ENCODE peak calls at places on chromosomes 16 and 17, in nine cellular contexts. C, V, D, X, T, G, U, B and I are unnamed samples.

GRCh38 chr16:85733155-85733838 is 17.6 kb downstream of the C16orf74 start:
- DNase-seq in C (no peak), V (no peak), D (no peak), X (peak), T (no peak), G (no peak), U (no peak), B (no peak), I (no peak)

GRCh38 chr17:76191891-76192290 is 48.4 kb downstream of the RNF157 start:
- DNase-seq in C (no peak), V (no peak), D (no peak), X (no peak), T (no peak), G (no peak), U (no peak), B (no peak), I (no peak)

GRCh38 chr16:18948372-18949020 is 22.3 kb upstream of the SMG1 start:
- DNase-seq in C (no peak), V (no peak), D (no peak), X (no peak), T (no peak), G (no peak), U (no peak), B (no peak), I (no peak)

GRCh38 chr17:58083491-58084316 is 485 bp downstream of the DYNLL2 start:
- DNase-seq in C (peak), V (peak), D (peak), X (peak), T (peak), G (peak), U (peak), B (no peak), I (peak)

GRCh38 chr17:61307905-61308886 is 91.4 kb upstream of the TBX2 start:
- DNase-seq in C (no peak), V (no peak), D (peak), X (peak), T (no peak), G (no peak), U (no peak), B (no peak), I (no peak)

GRCh38 chr17:40076595-40076994 is 13.8 kb downstream of the THRA start:
- DNase-seq in C (no peak), V (no peak), D (no peak), X (no peak), T (no peak), G (no peak), U (no peak), B (no peak), I (no peak)

GRCh38 chr16:77424841-77425604 is 9.8 kb downstream of the ADAMTS18 start:
- DNase-seq in C (no peak), V (no peak), D (no peak), X (no peak), T (no peak), G (no peak), U (no peak), B (no peak), I (no peak)

GRCh38 chr16:78505544-78506371 is 406.3 kb downstream of the WWOX start:
- DNase-seq in C (peak), V (peak), D (no peak), X (no peak), T (peak), G (no peak), U (peak), B (no peak), I (peak)

GRCh38 chr17:8791910-8792270 is 7.3 kb downstream of the MFSD6L start:
- DNase-seq in C (no peak), V (no peak), D (peak), X (peak), T (no peak), G (no peak), U (no peak), B (no peak), I (peak)

GRCh38 chr17:59372138-59372751 is 40.8 kb downstream of the YPEL2 start:
- DNase-seq in C (peak), V (peak), D (peak), X (no peak), T (no peak), G (no peak), U (peak), B (no peak), I (peak)

GRCh38 chr17:47898246-47898645 is 2.2 kb downstream of the SP2 start:
- DNase-seq in C (no peak), V (no peak), D (no peak), X (no peak), T (no peak), G (no peak), U (no peak), B (no peak), I (no peak)

GRCh38 chr16:59878479-59878878 is 1144.4 kb upstream of the GOT2 start:
- DNase-seq in C (peak), V (no peak), D (peak), X (peak), T (no peak), G (no peak), U (no peak), B (no peak), I (peak)

GRCh38 chr17:57948555-57949420 is 6.4 kb downstream of the CUEDC1 start:
- DNase-seq in C (no peak), V (peak), D (peak), X (peak), T (no peak), G (no peak), U (no peak), B (no peak), I (peak)

GRCh38 chr16:30724641-30725464 is 23.4 kb upstream of the PHKG2 start:
- DNase-seq in C (no peak), V (peak), D (no peak), X (no peak), T (peak), G (peak), U (no peak), B (no peak), I (no peak)

GRCh38 chr17:77556408-77557068 is 402.0 kb upstream of the TNRC6C start:
- DNase-seq in C (no peak), V (no peak), D (no peak), X (no peak), T (peak), G (no peak), U (no peak), B (no peak), I (no peak)

GRCh38 chr16:69106491-69107291 is 1.2 kb downstream of the HAS3 start:
- DNase-seq in C (no peak), V (no peak), D (no peak), X (no peak), T (no peak), G (peak), U (no peak), B (no peak), I (no peak)

GRCh38 chr17:81167638-81168037 is 1.6 kb upstream of the AATK start:
- DNase-seq in C (no peak), V (no peak), D (no peak), X (no peak), T (no peak), G (no peak), U (no peak), B (no peak), I (no peak)

GRCh38 chr17:14427914-14428639 is 127.2 kb downstream of the HS3ST3B1 start:
- DNase-seq in C (no peak), V (no peak), D (no peak), X (no peak), T (no peak), G (peak), U (no peak), B (no peak), I (no peak)

GRCh38 chr17:66443601-66444000 is 141.2 kb downstream of the PRKCA start:
- DNase-seq in C (no peak), V (no peak), D (no peak), X (no peak), T (no peak), G (no peak), U (peak), B (no peak), I (no peak)

GRCh38 chr16:86669937-86670772 is 91.8 kb downstream of the FOXL1 start:
- DNase-seq in C (no peak), V (no peak), D (peak), X (no peak), T (peak), G (no peak), U (no peak), B (no peak), I (no peak)

GRCh38 chr17:28097254-28097653 is 54.8 kb downstream of the NLK start:
- DNase-seq in C (no peak), V (no peak), D (no peak), X (no peak), T (no peak), G (no peak), U (no peak), B (no peak), I (no peak)

GRCh38 chr16:67628216-67628615 is 16.7 kb upstream of the CARMIL2 start:
- DNase-seq in C (no peak), V (no peak), D (no peak), X (no peak), T (no peak), G (no peak), U (no peak), B (no peak), I (no peak)

GRCh38 chr17:74513987-74514631 is 17.2 kb downstream of the CD300LB start:
- DNase-seq in C (peak), V (no peak), D (peak), X (peak), T (no peak), G (no peak), U (peak), B (no peak), I (no peak)

GRCh38 chr16:29806096-29806579 is at the start of gene MAZ:
- DNase-seq in C (no peak), V (no peak), D (peak), X (peak), T (no peak), G (peak), U (no peak), B (no peak), I (no peak)

GRCh38 chr16:50538411-50539052 is 9.7 kb upstream of the NKD1 start:
- DNase-seq in C (no peak), V (no peak), D (no peak), X (no peak), T (no peak), G (peak), U (no peak), B (no peak), I (no peak)

GRCh38 chr16:85142771-85143211 is 30.5 kb upstream of the CIBAR2 start:
- DNase-seq in C (no peak), V (no peak), D (no peak), X (no peak), T (no peak), G (no peak), U (no peak), B (no peak), I (no peak)

DNA sequence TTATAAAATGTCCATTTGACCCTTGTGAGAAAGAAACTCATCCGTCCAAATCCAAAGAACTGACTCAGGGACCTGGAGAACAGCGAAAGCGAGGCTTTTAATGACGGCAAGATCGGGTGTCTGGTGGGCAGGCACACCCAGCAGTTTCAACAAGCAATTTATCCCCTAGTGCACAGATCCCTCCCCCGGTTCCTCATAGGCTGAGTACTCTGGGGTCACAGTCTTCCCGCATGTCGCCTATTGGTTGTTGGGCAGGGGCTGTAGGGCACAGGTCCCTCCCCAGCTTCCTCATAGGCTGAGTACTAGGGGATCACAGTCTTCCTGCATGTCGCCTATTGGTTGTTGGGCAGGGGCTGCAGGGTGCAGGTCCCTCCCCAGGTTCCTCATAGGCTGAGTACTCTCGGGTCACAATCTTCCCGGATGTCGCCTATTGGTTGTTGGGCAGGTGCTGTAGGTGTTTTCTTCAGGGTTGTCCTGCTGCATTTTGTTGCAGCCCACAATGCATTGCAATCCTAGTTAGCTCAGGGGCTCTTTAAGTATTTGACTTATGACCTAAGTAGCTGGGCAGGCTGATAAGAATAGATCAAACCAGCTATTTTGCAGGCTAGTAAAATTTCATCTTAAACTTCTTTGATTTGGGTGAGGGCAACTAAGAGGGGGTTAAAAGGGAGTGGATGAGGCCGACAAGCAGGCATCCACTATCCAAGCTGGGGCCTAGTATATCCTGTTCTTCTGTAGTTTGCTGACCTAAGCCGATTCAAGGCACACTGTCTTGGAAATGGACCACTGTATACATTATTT is 3.6 kb upstream of the UTS2R start:
- DNase-seq in C (no peak), V (no peak), D (peak), X (peak), T (no peak), G (no peak), U (no peak), B (no peak), I (no peak)
- TF ChIP-seq POLR2A in C (no peak), V (no peak), D (no peak), X (no peak), T (no peak), G (no peak), U (no peak), B (no peak), I (no peak)

GRCh38 chr16:89506791-89507191 is 1.4 kb upstream of the SPG7 start:
- DNase-seq in C (no peak), V (no peak), D (no peak), X (no peak), T (no peak), G (no peak), U (no peak), B (no peak), I (no peak)

GRCh38 chr16:89506113-89506504 is 2.1 kb upstream of the SPG7 start:
- DNase-seq in C (peak), V (no peak), D (no peak), X (no peak), T (no peak), G (no peak), U (no peak), B (no peak), I (no peak)

GRCh38 chr16:89507219-89507833 is 877 bp upstream of the SPG7 start:
- DNase-seq in C (peak), V (no peak), D (no peak), X (no peak), T (no peak), G (no peak), U (no peak), B (no peak), I (no peak)

GRCh38 chr16:89504061-89504460 is 4.1 kb upstream of the SPG7 start:
- DNase-seq in C (no peak), V (no peak), D (no peak), X (no peak), T (no peak), G (no peak), U (peak), B (no peak), I (no peak)

GRCh38 chr16:89505204-89506112 is 2.7 kb upstream of the SPG7 start:
- DNase-seq in C (peak), V (peak), D (peak), X (peak), T (peak), G (peak), U (peak), B (peak), I (peak)
- TF ChIP-seq POLR2A in C (no peak), V (no peak), D (peak), X (peak), T (peak), G (no peak), U (no peak), B (peak), I (peak)

GRCh38 chr17:41959336-41960095 is 7.1 kb upstream of the CNP start:
- DNase-seq in C (no peak), V (no peak), D (peak), X (peak), T (no peak), G (no peak), U (no peak), B (no peak), I (peak)

GRCh38 chr17:41957869-41958231 is 8.7 kb upstream of the CNP start:
- DNase-seq in C (no peak), V (no peak), D (no peak), X (no peak), T (no peak), G (no peak), U (no peak), B (no peak), I (no peak)

GRCh38 chr17:41957058-41957868 is 9.3 kb upstream of the CNP start:
- DNase-seq in C (no peak), V (no peak), D (peak), X (no peak), T (no peak), G (no peak), U (no peak), B (no peak), I (peak)

GRCh38 chr17:41956522-41956921 is 10.1 kb upstream of the CNP start:
- DNase-seq in C (no peak), V (no peak), D (no peak), X (no peak), T (no peak), G (no peak), U (no peak), B (no peak), I (no peak)

DNA sequence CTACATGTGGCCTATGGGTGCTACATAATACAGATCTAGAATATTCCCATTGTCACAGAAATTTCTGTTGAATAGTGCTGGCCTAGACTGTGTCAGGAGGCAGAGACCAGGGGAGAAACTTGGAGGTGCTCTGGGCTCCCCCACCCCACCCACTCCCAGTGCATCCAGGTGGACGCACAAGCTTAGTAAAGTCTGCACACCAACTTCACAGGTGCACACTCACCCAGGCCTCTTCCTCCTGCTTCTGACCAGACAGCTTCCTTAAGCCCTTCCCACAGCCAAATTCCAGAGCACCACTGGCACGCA is 7.6 kb upstream of the CNP start:
- DNase-seq in C (no peak), V (no peak), D (peak), X (no peak), T (no peak), G (no peak), U (no peak), B (no peak), I (no peak)
- TF ChIP-seq POLR2A in C (no peak), V (no peak), D (no peak), X (no peak), T (no peak), G (no peak), U (no peak), B (no peak), I (no peak)

GRCh38 chr17:49195746-49196145 is 14.6 kb downstream of the GNGT2 start:
- DNase-seq in C (no peak), V (no peak), D (no peak), X (no peak), T (no peak), G (no peak), U (no peak), B (no peak), I (no peak)

GRCh38 chr17:49191917-49192741 is 18.2 kb downstream of the GNGT2 start:
- DNase-seq in C (peak), V (peak), D (peak), X (peak), T (peak), G (peak), U (peak), B (no peak), I (peak)

GRCh38 chr17:49191407-49191916 is 18.9 kb downstream of the GNGT2 start:
- DNase-seq in C (no peak), V (no peak), D (no peak), X (no peak), T (no peak), G (no peak), U (no peak), B (no peak), I (no peak)

GRCh38 chr17:49194297-49194607 is 16.1 kb downstream of the GNGT2 start:
- DNase-seq in C (no peak), V (no peak), D (no peak), X (no peak), T (no peak), G (no peak), U (no peak), B (no peak), I (no peak)

DNA sequence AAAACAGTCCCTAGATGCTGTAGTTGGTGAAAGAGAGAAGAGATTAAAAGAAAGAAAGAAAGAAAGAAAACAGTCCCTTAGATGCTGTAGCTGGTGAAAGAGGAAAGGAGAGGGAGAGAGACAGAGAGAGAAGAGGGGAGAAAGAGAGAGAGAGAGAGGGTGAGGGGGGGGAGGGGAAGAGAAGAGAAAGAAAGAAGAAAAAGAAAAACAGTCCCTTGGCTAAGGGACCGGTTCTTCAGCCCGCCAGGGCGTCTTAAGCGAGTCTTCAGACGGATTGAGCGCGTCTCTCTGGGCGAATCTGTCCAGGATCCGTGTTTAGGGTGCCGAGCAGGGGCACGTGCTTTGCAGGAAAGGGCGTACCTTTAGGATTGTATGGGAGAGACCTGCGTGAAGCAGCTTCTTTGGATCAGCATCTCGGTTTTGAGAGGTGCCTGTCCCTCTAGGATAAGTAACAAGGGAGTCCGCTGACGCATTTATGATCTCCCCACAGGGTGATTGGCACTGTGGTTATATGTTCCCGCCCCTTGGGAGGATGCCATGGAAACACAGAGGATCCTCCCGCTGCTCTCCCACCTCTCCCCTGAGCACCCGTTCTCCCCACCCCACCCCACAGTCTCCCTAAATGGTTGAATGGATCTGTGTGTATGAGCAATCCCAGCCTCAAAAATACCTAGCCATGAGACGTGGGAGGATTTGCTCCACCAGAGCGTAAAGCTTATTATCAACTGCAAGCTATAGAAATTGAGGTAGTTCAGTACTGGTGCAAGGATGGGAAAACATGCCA is 16.7 kb downstream of the GNGT2 start:
- DNase-seq in C (peak), V (peak), D (peak), X (peak), T (no peak), G (peak), U (peak), B (no peak), I (peak)
- TF ChIP-seq POLR2A in C (no peak), V (no peak), D (no peak), X (peak), T (no peak), G (no peak), U (no peak), B (no peak), I (no peak)

GRCh38 chr16:57145046-57145963 is 40.5 kb downstream of the PSME3IP1 start:
- DNase-seq in C (no peak), V (peak), D (no peak), X (no peak), T (no peak), G (peak), U (no peak), B (no peak), I (no peak)
- TF ChIP-seq POLR2A in C (no peak), V (no peak), D (no peak), X (no peak), T (no peak), G (no peak), U (no peak), B (no peak), I (no peak)